ENCODE peak calls at places on chromosome 19, in eight cellular contexts. V, I, F, K, G, E, C and T are unnamed samples.
A peak's percentile ranks its signal among the peaks of the same experiment; 100 is the strongest.

GRCh38 chr19:44607917-44608316 is 5.4 kb upstream of the IGSF23 start:
- DNase-seq in V (no peak), C (no peak), I (no peak), K (no peak), F (no peak), G (no peak), E (no peak), T (no peak)

GRCh38 chr19:27776020-27776419 is 1436.9 kb downstream of the UQCRFS1 start:
- DNase-seq in C (no peak), E (no peak), G (no peak), K (no peak), V (no peak), I (no peak), F (no peak), T (no peak)

GRCh38 chr19:9786819-9787218 is 18.3 kb upstream of the ZNF846 start:
- DNase-seq in K (no peak), V (no peak), F (no peak), G (no peak), I (no peak), C (no peak), E (no peak), T (no peak)

GRCh38 chr19:22945560-22945959 is 57.4 kb downstream of the ZNF728 start:
- DNase-seq in I (no peak), G (no peak), V (no peak), E (no peak), C (no peak), F (no peak), K (peak; percentile 1), T (no peak)

GRCh38 chr19:1270854-1271527 is 1.9 kb downstream of the CIRBP start:
- DNase-seq in V (no peak), E (no peak), K (no peak), F (no peak), I (no peak), C (no peak), G (no peak), T (no peak)

GRCh38 chr19:2774953-2775555 is 8.0 kb downstream of the SGTA start:
- DNase-seq in C (no peak), E (no peak), V (no peak), K (no peak), I (no peak), F (no peak), G (no peak), T (no peak)

GRCh38 chr19:6826281-6826920 is 53.9 kb downstream of the VAV1 start:
- DNase-seq in G (no peak), I (no peak), F (no peak), E (no peak), K (no peak), V (no peak), C (no peak), T (no peak)

GRCh38 chr19:15081911-15082310 is at the start of gene OR1I1:
- DNase-seq in F (no peak), K (no peak), I (no peak), E (no peak), C (no peak), G (no peak), V (no peak), T (no peak)

GRCh38 chr19:10548746-10549276 is 5.1 kb downstream of the ATG4D start:
- DNase-seq in K (no peak), F (no peak), V (no peak), C (no peak), G (no peak), I (no peak), E (no peak), T (no peak)

GRCh38 chr19:1854542-1855039 is 6.3 kb upstream of the REXO1 start:
- DNase-seq in K (no peak), I (no peak), V (no peak), E (no peak), G (no peak), F (peak; percentile 20), C (peak; percentile 65), T (no peak)

GRCh38 chr19:49890349-49891311 is 6.1 kb downstream of the IL4I1 start:
- DNase-seq in C (peak; percentile 50), E (no peak), V (peak; percentile 57), G (no peak), F (no peak), I (peak; percentile 42), K (no peak), T (no peak)

DNA sequence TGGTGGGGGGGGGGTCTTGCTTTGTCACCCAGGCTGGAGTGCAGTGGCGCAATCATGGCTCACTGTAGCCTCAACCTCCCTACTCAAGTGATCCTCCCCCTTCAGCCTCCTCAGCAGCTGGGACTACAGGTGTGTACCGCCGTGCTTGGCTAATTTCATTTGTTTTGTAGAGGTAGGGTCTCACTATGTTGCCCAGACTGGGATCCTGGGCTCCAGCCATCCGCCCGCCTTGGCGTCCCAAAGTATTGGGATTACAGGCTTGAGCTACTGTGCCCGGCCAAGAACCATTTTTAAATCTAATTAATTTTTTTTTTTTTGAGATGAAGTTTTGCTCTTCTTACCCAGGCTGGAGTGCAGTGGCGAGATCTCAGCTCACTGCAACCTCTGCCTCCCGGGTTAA is 18.2 kb upstream of the JUND start:
- DNase-seq in E (no peak), G (no peak), C (no peak), V (no peak), I (no peak), F (no peak), K (no peak), T (no peak)
- TF ChIP-seq CTCF in E (no peak), G (no peak), C (no peak), V (no peak), I (no peak), F (no peak), K (no peak), T (no peak)

GRCh38 chr19:36258028-36258875 is 43.3 kb downstream of the ZNF146 start:
- DNase-seq in G (no peak), F (no peak), E (no peak), I (no peak), K (no peak), C (no peak), V (no peak), T (peak; percentile 63)
- TF ChIP-seq CTCF in G (no peak), F (no peak), E (no peak), I (no peak), K (no peak), C (no peak), V (no peak), T (no peak)

GRCh38 chr19:47745010-47745901 is at the start of gene NOP53:
- DNase-seq in G (peak; percentile 93), K (peak; percentile 96), V (peak; percentile 99), E (peak; percentile 98), C (peak; percentile 98), F (peak; percentile 94), I (peak; percentile 87), T (peak; percentile 97)
- TF ChIP-seq CTCF in G (no peak), K (no peak), V (no peak), E (no peak), C (no peak), F (no peak), I (no peak), T (peak; percentile 27)

GRCh38 chr19:11578342-11579142 is 1.1 kb upstream of the ACP5 start:
- DNase-seq in C (peak; percentile 75), K (no peak), V (peak; percentile 67), E (no peak), G (no peak), F (peak; percentile 25), I (no peak), T (no peak)

GRCh38 chr19:11576186-11576585 is 1.3 kb downstream of the ACP5 start:
- DNase-seq in F (no peak), K (no peak), V (no peak), E (no peak), C (no peak), I (no peak), G (no peak), T (no peak)

GRCh38 chr19:11577451-11578341 is at the start of gene ACP5:
- DNase-seq in I (no peak), C (no peak), V (no peak), G (no peak), K (no peak), F (no peak), E (no peak), T (no peak)

GRCh38 chr19:11581740-11582139 is 4.3 kb upstream of the ACP5 start:
- DNase-seq in E (no peak), G (no peak), C (no peak), V (no peak), I (no peak), F (no peak), K (no peak), T (no peak)

GRCh38 chr19:11580665-11581418 is 3.4 kb upstream of the ACP5 start:
- DNase-seq in F (no peak), C (peak; percentile 49), E (no peak), I (no peak), V (peak; percentile 46), K (no peak), G (no peak), T (no peak)
- TF ChIP-seq CTCF in F (no peak), C (no peak), E (no peak), I (no peak), V (no peak), K (no peak), G (no peak), T (no peak)

GRCh38 chr19:54426291-54426918 is 11.1 kb downstream of the TTYH1 start:
- DNase-seq in F (no peak), C (no peak), I (no peak), G (no peak), E (no peak), V (no peak), K (no peak), T (no peak)
- TF ChIP-seq CTCF in F (no peak), C (no peak), I (no peak), G (no peak), E (no peak), V (no peak), K (no peak), T (no peak)

DNA sequence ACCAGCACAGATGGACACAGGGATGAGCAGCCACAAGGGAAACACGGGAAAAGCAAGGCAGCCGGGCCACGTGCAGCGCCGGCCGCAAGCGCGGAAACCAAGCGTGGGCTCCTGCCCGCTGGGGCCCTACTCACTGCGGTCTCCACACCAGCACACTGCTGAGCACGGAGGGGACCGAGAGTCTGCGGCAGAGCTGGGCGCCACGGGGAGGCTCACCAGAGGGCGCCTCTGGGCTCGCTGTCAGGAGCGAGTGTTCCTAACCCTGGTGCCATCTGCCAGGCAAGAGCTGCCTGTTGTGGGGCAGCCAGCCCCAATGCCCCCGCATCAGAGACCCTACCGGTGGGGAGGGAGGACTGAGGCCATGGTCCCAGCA is 26.5 kb downstream of the MPND start:
- DNase-seq in E (no peak), G (no peak), F (peak; percentile 56), K (no peak), V (peak; percentile 80), I (peak; percentile 64), C (peak; percentile 54), T (no peak)
- TF ChIP-seq CTCF in E (no peak), G (peak; percentile 40), F (no peak), K (peak; percentile 31), V (peak; percentile 28), I (peak; percentile 62), C (peak; percentile 30), T (peak; percentile 46)